ENCODE peak calls at places on chromosome X, in ten cellular contexts. One of them, this sample, is unnamed.

GRCh38 chrX:110180928-110181310 is 137.0 kb downstream of the AMMECR1 start:
- DNase-seq in psoas muscle: no peak
- DNase-seq in Peyer's patch: no peak
- DNase-seq in cardiac fibroblast: peak
- DNase-seq in left lung: no peak
- DNase-seq in upper lobe of left lung: no peak
- DNase-seq in thoracic aorta: no peak
- DNase-seq in B cell: no peak
- DNase-seq in HCT116: peak
- DNase-seq in cardiac muscle cell: peak
- DNase-seq in this sample: no peak

GRCh38 chrX:132467029-132467428 is 21.8 kb downstream of the MBNL3 start:
- DNase-seq in cardiac fibroblast: peak
- DNase-seq in psoas muscle: no peak
- DNase-seq in HCT116: no peak
- DNase-seq in upper lobe of left lung: no peak
- DNase-seq in Peyer's patch: no peak
- DNase-seq in cardiac muscle cell: peak
- DNase-seq in left lung: no peak
- DNase-seq in B cell: no peak
- DNase-seq in thoracic aorta: no peak
- DNase-seq in this sample: no peak

GRCh38 chrX:20529711-20530110 is 263.0 kb upstream of the RPS6KA3 start:
- DNase-seq in cardiac muscle cell: no peak
- DNase-seq in cardiac fibroblast: no peak
- DNase-seq in HCT116: no peak
- DNase-seq in Peyer's patch: no peak
- DNase-seq in B cell: no peak
- DNase-seq in upper lobe of left lung: no peak
- DNase-seq in psoas muscle: no peak
- DNase-seq in left lung: no peak
- DNase-seq in thoracic aorta: no peak
- DNase-seq in this sample: no peak

GRCh38 chrX:8820910-8821527 is 19.8 kb upstream of the FAM9A start:
- DNase-seq in HCT116: no peak
- DNase-seq in cardiac fibroblast: no peak
- DNase-seq in B cell: no peak
- DNase-seq in upper lobe of left lung: no peak
- DNase-seq in psoas muscle: no peak
- DNase-seq in left lung: no peak
- DNase-seq in Peyer's patch: no peak
- DNase-seq in cardiac muscle cell: peak
- DNase-seq in thoracic aorta: no peak
- DNase-seq in this sample: no peak

GRCh38 chrX:74449322-74449936 is 28.1 kb downstream of the SLC16A2 start:
- DNase-seq in upper lobe of left lung: no peak
- DNase-seq in thoracic aorta: no peak
- DNase-seq in HCT116: peak
- DNase-seq in cardiac muscle cell: no peak
- DNase-seq in left lung: no peak
- DNase-seq in psoas muscle: no peak
- DNase-seq in B cell: no peak
- DNase-seq in cardiac fibroblast: no peak
- DNase-seq in Peyer's patch: no peak
- DNase-seq in this sample: no peak

GRCh38 chrX:6852869-6853268 is 294.6 kb upstream of the STS start:
- DNase-seq in upper lobe of left lung: no peak
- DNase-seq in left lung: no peak
- DNase-seq in cardiac fibroblast: no peak
- DNase-seq in cardiac muscle cell: no peak
- DNase-seq in thoracic aorta: no peak
- DNase-seq in Peyer's patch: no peak
- DNase-seq in B cell: no peak
- DNase-seq in psoas muscle: no peak
- DNase-seq in HCT116: no peak
- DNase-seq in this sample: no peak

GRCh38 chrX:24153175-24153795 is 3.8 kb downstream of the ZFX start:
- DNase-seq in left lung: no peak
- DNase-seq in cardiac fibroblast: peak
- DNase-seq in cardiac muscle cell: peak
- DNase-seq in upper lobe of left lung: peak
- DNase-seq in thoracic aorta: no peak
- DNase-seq in HCT116: no peak
- DNase-seq in Peyer's patch: no peak
- DNase-seq in psoas muscle: no peak
- DNase-seq in B cell: no peak
- DNase-seq in this sample: no peak

GRCh38 chrX:5086388-5086787 is 1142.3 kb downstream of the NLGN4X start:
- DNase-seq in cardiac fibroblast: no peak
- DNase-seq in psoas muscle: no peak
- DNase-seq in thoracic aorta: no peak
- DNase-seq in Peyer's patch: no peak
- DNase-seq in left lung: no peak
- DNase-seq in B cell: no peak
- DNase-seq in cardiac muscle cell: no peak
- DNase-seq in HCT116: no peak
- DNase-seq in upper lobe of left lung: no peak
- DNase-seq in this sample: no peak

GRCh38 chrX:124274438-124275166 is 57.9 kb upstream of the TEX13D start:
- DNase-seq in Peyer's patch: no peak
- DNase-seq in upper lobe of left lung: no peak
- DNase-seq in HCT116: no peak
- DNase-seq in B cell: no peak
- DNase-seq in thoracic aorta: no peak
- DNase-seq in left lung: no peak
- DNase-seq in psoas muscle: no peak
- DNase-seq in cardiac fibroblast: no peak
- DNase-seq in cardiac muscle cell: no peak
- DNase-seq in this sample: no peak

GRCh38 chrX:9562851-9563250 is 98.0 kb downstream of the TBL1X start:
- DNase-seq in HCT116: no peak
- DNase-seq in B cell: no peak
- DNase-seq in psoas muscle: no peak
- DNase-seq in thoracic aorta: no peak
- DNase-seq in cardiac muscle cell: peak
- DNase-seq in Peyer's patch: no peak
- DNase-seq in cardiac fibroblast: peak
- DNase-seq in upper lobe of left lung: no peak
- DNase-seq in left lung: no peak
- DNase-seq in this sample: no peak

GRCh38 chrX:83022020-83022419 is 486.1 kb upstream of the POU3F4 start:
- DNase-seq in cardiac muscle cell: no peak
- DNase-seq in cardiac fibroblast: peak
- DNase-seq in left lung: peak
- DNase-seq in HCT116: no peak
- DNase-seq in thoracic aorta: no peak
- DNase-seq in upper lobe of left lung: peak
- DNase-seq in Peyer's patch: no peak
- DNase-seq in psoas muscle: no peak
- DNase-seq in B cell: no peak
- DNase-seq in this sample: no peak

GRCh38 chrX:5959286-5959685 is 269.4 kb downstream of the NLGN4X start:
- DNase-seq in cardiac fibroblast: no peak
- DNase-seq in upper lobe of left lung: no peak
- DNase-seq in left lung: no peak
- DNase-seq in Peyer's patch: no peak
- DNase-seq in B cell: no peak
- DNase-seq in psoas muscle: no peak
- DNase-seq in cardiac muscle cell: no peak
- DNase-seq in thoracic aorta: no peak
- DNase-seq in HCT116: no peak
- DNase-seq in this sample: no peak

GRCh38 chrX:42978655-42979379 is 200.9 kb upstream of the PPP1R2C start:
- DNase-seq in cardiac muscle cell: no peak
- DNase-seq in psoas muscle: no peak
- DNase-seq in cardiac fibroblast: peak
- DNase-seq in thoracic aorta: no peak
- DNase-seq in left lung: no peak
- DNase-seq in B cell: no peak
- DNase-seq in Peyer's patch: no peak
- DNase-seq in HCT116: no peak
- DNase-seq in upper lobe of left lung: no peak
- DNase-seq in this sample: no peak

GRCh38 chrX:74535211-74535621 is 79.2 kb downstream of the RLIM start:
- DNase-seq in B cell: peak
- DNase-seq in cardiac fibroblast: peak
- DNase-seq in HCT116: peak
- DNase-seq in psoas muscle: no peak
- DNase-seq in left lung: no peak
- DNase-seq in thoracic aorta: no peak
- DNase-seq in upper lobe of left lung: peak
- DNase-seq in Peyer's patch: no peak
- DNase-seq in cardiac muscle cell: peak
- DNase-seq in this sample: no peak

GRCh38 chrX:68994135-68994882 is 165.5 kb downstream of the EFNB1 start:
- DNase-seq in cardiac muscle cell: no peak
- DNase-seq in upper lobe of left lung: no peak
- DNase-seq in psoas muscle: no peak
- DNase-seq in cardiac fibroblast: no peak
- DNase-seq in left lung: no peak
- DNase-seq in thoracic aorta: no peak
- DNase-seq in Peyer's patch: no peak
- DNase-seq in B cell: no peak
- DNase-seq in HCT116: no peak
- DNase-seq in this sample: peak

GRCh38 chrX:67570839-67571238 is 27.0 kb downstream of the AR start:
- DNase-seq in thoracic aorta: no peak
- DNase-seq in cardiac fibroblast: no peak
- DNase-seq in B cell: no peak
- DNase-seq in HCT116: no peak
- DNase-seq in left lung: no peak
- DNase-seq in psoas muscle: no peak
- DNase-seq in upper lobe of left lung: no peak
- DNase-seq in Peyer's patch: no peak
- DNase-seq in cardiac muscle cell: no peak
- DNase-seq in this sample: no peak

GRCh38 chrX:67564475-67564874 is 20.7 kb downstream of the AR start:
- DNase-seq in psoas muscle: no peak
- DNase-seq in Peyer's patch: no peak
- DNase-seq in upper lobe of left lung: no peak
- DNase-seq in cardiac fibroblast: no peak
- DNase-seq in thoracic aorta: no peak
- DNase-seq in HCT116: no peak
- DNase-seq in cardiac muscle cell: no peak
- DNase-seq in left lung: no peak
- DNase-seq in B cell: no peak
- DNase-seq in this sample: no peak

GRCh38 chrX:67563469-67564448 is 19.9 kb downstream of the AR start:
- DNase-seq in left lung: no peak
- DNase-seq in cardiac fibroblast: peak
- DNase-seq in thoracic aorta: no peak
- DNase-seq in cardiac muscle cell: peak
- DNase-seq in HCT116: no peak
- DNase-seq in upper lobe of left lung: no peak
- DNase-seq in Peyer's patch: no peak
- DNase-seq in psoas muscle: no peak
- DNase-seq in B cell: no peak
- DNase-seq in this sample: no peak

GRCh38 chrX:67574696-67575095 is 30.9 kb downstream of the AR start:
- DNase-seq in HCT116: no peak
- DNase-seq in left lung: no peak
- DNase-seq in thoracic aorta: no peak
- DNase-seq in cardiac muscle cell: peak
- DNase-seq in upper lobe of left lung: no peak
- DNase-seq in psoas muscle: no peak
- DNase-seq in B cell: no peak
- DNase-seq in Peyer's patch: no peak
- DNase-seq in cardiac fibroblast: no peak
- DNase-seq in this sample: no peak

GRCh38 chrX:67568769-67569168 is 24.9 kb downstream of the AR start:
- DNase-seq in left lung: no peak
- DNase-seq in cardiac fibroblast: peak
- DNase-seq in thoracic aorta: no peak
- DNase-seq in HCT116: no peak
- DNase-seq in upper lobe of left lung: no peak
- DNase-seq in B cell: no peak
- DNase-seq in Peyer's patch: no peak
- DNase-seq in psoas muscle: no peak
- DNase-seq in cardiac muscle cell: no peak
- DNase-seq in this sample: no peak
- TF ChIP-seq CTCF in left lung: no peak
- TF ChIP-seq CTCF in cardiac fibroblast: no peak
- TF ChIP-seq CTCF in thoracic aorta: no peak
- TF ChIP-seq CTCF in HCT116: no peak
- TF ChIP-seq CTCF in upper lobe of left lung: no peak
- TF ChIP-seq CTCF in B cell: no peak
- TF ChIP-seq CTCF in Peyer's patch: no peak
- TF ChIP-seq CTCF in psoas muscle: no peak
- TF ChIP-seq CTCF in cardiac muscle cell: no peak
- TF ChIP-seq CTCF in this sample: no peak

GRCh38 chrX:112545051-112545450 is 134.7 kb downstream of the LHFPL1 start:
- DNase-seq in upper lobe of left lung: no peak
- DNase-seq in cardiac muscle cell: no peak
- DNase-seq in thoracic aorta: no peak
- DNase-seq in left lung: no peak
- DNase-seq in B cell: no peak
- DNase-seq in cardiac fibroblast: no peak
- DNase-seq in psoas muscle: no peak
- DNase-seq in Peyer's patch: no peak
- DNase-seq in HCT116: no peak
- DNase-seq in this sample: no peak
- TF ChIP-seq CTCF in upper lobe of left lung: no peak
- TF ChIP-seq CTCF in cardiac muscle cell: no peak
- TF ChIP-seq CTCF in thoracic aorta: no peak
- TF ChIP-seq CTCF in left lung: no peak
- TF ChIP-seq CTCF in B cell: no peak
- TF ChIP-seq CTCF in cardiac fibroblast: no peak
- TF ChIP-seq CTCF in psoas muscle: no peak
- TF ChIP-seq CTCF in Peyer's patch: no peak
- TF ChIP-seq CTCF in HCT116: no peak
- TF ChIP-seq CTCF in this sample: no peak

DNA sequence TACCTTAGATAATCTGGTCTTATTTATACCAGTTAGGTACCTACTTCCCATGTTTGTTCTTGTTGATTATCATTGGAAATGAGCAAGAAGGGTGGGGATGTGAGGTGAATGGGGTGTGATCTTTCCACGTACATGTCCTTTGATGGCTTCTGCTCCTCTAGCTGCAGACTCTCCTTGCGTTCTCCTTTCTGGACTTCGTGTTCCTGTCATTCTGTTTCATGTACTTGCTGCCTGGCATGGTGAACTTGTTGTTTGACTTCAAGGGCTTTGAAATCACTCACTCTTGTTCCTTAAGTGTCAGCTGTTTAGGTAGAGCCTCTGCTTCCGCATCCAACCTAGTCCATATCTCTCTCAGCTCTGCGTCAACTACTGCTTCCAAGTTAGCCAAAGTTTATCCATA is 42.7 kb downstream of the FHL1 start:
- DNase-seq in left lung: no peak
- DNase-seq in thoracic aorta: no peak
- DNase-seq in HCT116: no peak
- DNase-seq in cardiac muscle cell: no peak
- DNase-seq in B cell: no peak
- DNase-seq in upper lobe of left lung: no peak
- DNase-seq in psoas muscle: no peak
- DNase-seq in cardiac fibroblast: no peak
- DNase-seq in Peyer's patch: no peak
- DNase-seq in this sample: no peak
- TF ChIP-seq CTCF in left lung: no peak
- TF ChIP-seq CTCF in thoracic aorta: no peak
- TF ChIP-seq CTCF in HCT116: no peak
- TF ChIP-seq CTCF in cardiac muscle cell: no peak
- TF ChIP-seq CTCF in B cell: no peak
- TF ChIP-seq CTCF in upper lobe of left lung: no peak
- TF ChIP-seq CTCF in psoas muscle: no peak
- TF ChIP-seq CTCF in cardiac fibroblast: no peak
- TF ChIP-seq CTCF in Peyer's patch: no peak
- TF ChIP-seq CTCF in this sample: no peak

GRCh38 chrX:38717871-38718270 is 83.4 kb upstream of the MID1IP1 start:
- DNase-seq in cardiac fibroblast: peak
- DNase-seq in Peyer's patch: no peak
- DNase-seq in left lung: no peak
- DNase-seq in HCT116: peak
- DNase-seq in psoas muscle: no peak
- DNase-seq in B cell: no peak
- DNase-seq in cardiac muscle cell: peak
- DNase-seq in thoracic aorta: no peak
- DNase-seq in upper lobe of left lung: no peak
- DNase-seq in this sample: no peak
- TF ChIP-seq CTCF in cardiac fibroblast: peak
- TF ChIP-seq CTCF in Peyer's patch: peak
- TF ChIP-seq CTCF in left lung: peak
- TF ChIP-seq CTCF in HCT116: peak
- TF ChIP-seq CTCF in psoas muscle: peak
- TF ChIP-seq CTCF in B cell: peak
- TF ChIP-seq CTCF in cardiac muscle cell: peak
- TF ChIP-seq CTCF in thoracic aorta: peak
- TF ChIP-seq CTCF in upper lobe of left lung: no peak
- TF ChIP-seq CTCF in this sample: peak

This sample was measured in osteocyte.